ENCODE peak calls at places on chromosome 20, in four cellular contexts. U is HepG2, I is GM12878, W is A549. M is an unnamed sample.
A peak's percentile ranks its signal among the peaks of the same experiment; 100 is the strongest.

GRCh38 chr20:57162253-57162652 is 104.2 kb downstream of the BMP7 start:
- DNase-seq in U (no peak), I (no peak), W (no peak), M (no peak)

GRCh38 chr20:32006841-32007786 is 3.1 kb upstream of the CCM2L start:
- DNase-seq in U (peak; percentile 27), I (no peak), W (no peak), M (no peak)

GRCh38 chr20:61933951-61934715 is 131.5 kb downstream of the TAF4 start:
- DNase-seq in U (no peak), I (no peak), W (no peak), M (no peak)

GRCh38 chr20:58555078-58555765 is 40.0 kb upstream of the APCDD1L start:
- DNase-seq in U (no peak), I (no peak), W (peak; percentile 21), M (no peak)

GRCh38 chr20:34215711-34216381 is 25.4 kb upstream of the ASIP start:
- DNase-seq in U (peak; percentile 79), I (no peak), W (peak; percentile 54), M (peak; percentile 82)

GRCh38 chr20:60172306-60172984 is 214.2 kb downstream of the CDH26 start:
- DNase-seq in U (no peak), I (no peak), W (no peak), M (no peak)

GRCh38 chr20:54103067-54103761 is 32.8 kb upstream of the BCAS1 start:
- DNase-seq in U (peak; percentile 96), I (no peak), W (no peak), M (peak; percentile 71)

GRCh38 chr20:5400164-5400762 is 83.5 kb upstream of the PROKR2 start:
- DNase-seq in U (peak; percentile 35), I (no peak), W (no peak), M (peak; percentile 46)

GRCh38 chr20:5551621-5552020 is 198.6 kb upstream of the SHLD1 start:
- DNase-seq in U (no peak), I (no peak), W (no peak), M (no peak)

GRCh38 chr20:61186771-61187170 is 65.3 kb upstream of the CDH4 start:
- DNase-seq in U (no peak), I (no peak), W (no peak), M (no peak)

GRCh38 chr20:8082999-8083398 is 49.1 kb upstream of the PLCB1 start:
- DNase-seq in U (no peak), I (no peak), W (no peak), M (peak; percentile 39)

GRCh38 chr20:51767018-51767866 is 948 bp downstream of the ATP9A start:
- DNase-seq in U (peak; percentile 83), I (no peak), W (peak; percentile 72), M (no peak)

GRCh38 chr20:49276201-49276894 is 1.5 kb downstream of the ZNFX1 start:
- DNase-seq in U (no peak), I (no peak), W (no peak), M (peak; percentile 84)

GRCh38 chr20:32521780-32522524 is 63.2 kb downstream of the NOL4L start:
- DNase-seq in U (peak; percentile 72), I (no peak), W (peak; percentile 79), M (peak; percentile 81)

GRCh38 chr20:61589055-61589385 is 337.0 kb downstream of the CDH4 start:
- DNase-seq in U (no peak), I (no peak), W (peak; percentile 12), M (no peak)

GRCh38 chr20:40688129-40689099 is 622 bp downstream of the MAFB start:
- DNase-seq in U (no peak), I (no peak), W (no peak), M (no peak)

GRCh38 chr20:400451-401275 is 7.4 kb upstream of the RBCK1 start:
- DNase-seq in U (no peak), I (no peak), W (peak; percentile 75), M (peak; percentile 63)

GRCh38 chr20:1876217-1876921 is 18.8 kb upstream of the SIRPA start:
- DNase-seq in U (no peak), I (no peak), W (no peak), M (no peak)

GRCh38 chr20:32820000-32820697 is 395 bp downstream of the MAPRE1 start:
- DNase-seq in U (peak; percentile 72), I (no peak), W (peak; percentile 36), M (peak; percentile 83)

GRCh38 chr20:43842126-43843020 is 72.3 kb upstream of the TOX2 start:
- DNase-seq in U (no peak), I (no peak), W (no peak), M (no peak)

GRCh38 chr20:2748551-2749342 is 51.7 kb downstream of the CPXM1 start:
- DNase-seq in U (no peak), I (no peak), W (no peak), M (no peak)

GRCh38 chr20:34922654-34923381 is 32.8 kb downstream of the GSS start:
- DNase-seq in U (peak; percentile 73), I (no peak), W (peak; percentile 61), M (no peak)

GRCh38 chr20:24086121-24086520 is 97.5 kb upstream of the GGTLC1 start:
- DNase-seq in U (no peak), I (no peak), W (no peak), M (no peak)

GRCh38 chr20:62361799-62362589 is 5.1 kb downstream of the LAMA5 start:
- DNase-seq in U (peak; percentile 60), I (no peak), W (no peak), M (no peak)

GRCh38 chr20:47205577-47206123 is 150.8 kb downstream of the ZMYND8 start:
- DNase-seq in U (peak; percentile 78), I (peak; percentile 31), W (peak; percentile 36), M (peak; percentile 61)

GRCh38 chr20:53922901-53923314 is 147.5 kb downstream of the BCAS1 start:
- DNase-seq in U (no peak), I (no peak), W (no peak), M (peak; percentile 97)

GRCh38 chr20:40073535-40074111 is 615.4 kb downstream of the MAFB start:
- DNase-seq in U (no peak), I (no peak), W (no peak), M (peak; percentile 6)

GRCh38 chr20:1150218-1150617 is 31.8 kb downstream of the PSMF1 start:
- DNase-seq in U (peak; percentile 69), I (no peak), W (peak; percentile 9), M (no peak)

GRCh38 chr20:23132293-23132929 is 46.3 kb upstream of the CD93 start:
- DNase-seq in U (no peak), I (no peak), W (no peak), M (peak; percentile 66)

GRCh38 chr20:32583581-32584045 is 1.5 kb downstream of the NOL4L start:
- DNase-seq in U (no peak), I (no peak), W (no peak), M (peak; percentile 53)

GRCh38 chr20:58628491-58629212 is 22.4 kb upstream of the STX16 start:
- DNase-seq in U (no peak), I (no peak), W (no peak), M (no peak)

GRCh38 chr20:5000263-5001173 is 792 bp downstream of the SLC23A2 start:
- DNase-seq in U (peak; percentile 54), I (no peak), W (no peak), M (peak; percentile 32)

GRCh38 chr20:5845686-5846651 is 95.8 kb downstream of the SHLD1 start:
- DNase-seq in U (no peak), I (peak; percentile 12), W (no peak), M (no peak)

GRCh38 chr20:10739575-10739974 is 65.8 kb upstream of the JAG1 start:
- DNase-seq in U (no peak), I (no peak), W (no peak), M (no peak)
- H3K4me3 ChIP-seq in U (peak overlapping the region; percentile 36), I (no peak overlapping the region), W (no peak overlapping the region), M (no peak overlapping the region)

DNA sequence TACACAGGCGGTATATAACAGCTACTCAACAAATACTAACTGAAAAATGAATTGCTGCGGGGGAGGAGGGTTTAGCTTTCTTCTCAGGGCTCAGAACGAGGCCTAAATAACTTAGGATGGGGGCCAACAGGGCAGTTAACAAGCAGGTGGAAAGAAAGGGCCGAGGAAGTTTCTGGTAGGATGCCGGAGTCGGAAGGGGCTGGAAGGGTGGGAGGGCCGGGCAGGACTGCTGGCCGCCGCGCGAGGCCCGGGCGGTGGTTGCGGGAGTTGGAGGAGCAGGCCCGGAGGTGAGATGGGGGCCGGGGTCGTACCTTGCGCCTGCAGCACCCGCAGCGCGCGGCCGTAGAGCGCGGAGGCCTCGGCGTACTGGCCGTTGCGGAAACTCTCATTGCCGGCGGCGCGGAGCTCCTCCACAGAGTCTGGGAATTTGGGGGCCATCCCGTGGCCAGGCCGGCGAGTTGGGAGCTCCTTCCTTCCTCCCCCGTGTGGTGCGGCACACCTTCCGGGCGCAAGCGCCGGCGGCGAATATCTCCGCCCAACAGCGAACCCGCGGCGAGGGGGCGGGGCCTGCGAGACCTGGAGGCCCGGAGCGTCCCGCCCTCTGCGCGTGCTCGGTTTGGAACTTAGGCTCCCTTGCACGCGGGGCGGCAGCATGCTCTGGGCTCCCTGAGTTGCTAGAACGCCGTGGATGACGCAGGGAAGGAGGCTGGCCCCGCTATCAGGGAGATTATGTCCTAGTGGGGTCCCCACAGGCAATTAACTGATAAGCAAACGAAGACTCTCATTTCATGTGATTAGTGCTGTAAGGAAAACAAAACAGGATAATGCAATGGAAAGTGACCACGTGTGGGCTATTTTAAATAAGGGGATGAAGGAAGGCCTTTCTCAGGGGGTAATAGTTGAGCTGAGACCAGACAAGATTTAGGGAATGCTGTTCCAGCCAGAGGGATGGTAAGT is at the start of gene TOMM34:
- DNase-seq in U (peak; percentile 94), I (no peak), W (peak; percentile 96), M (peak; percentile 97)
- TF ChIP-seq POLR2A in U (peak; percentile 90), I (peak; percentile 89), W (peak; percentile 77), M (peak; percentile 88)

DNA sequence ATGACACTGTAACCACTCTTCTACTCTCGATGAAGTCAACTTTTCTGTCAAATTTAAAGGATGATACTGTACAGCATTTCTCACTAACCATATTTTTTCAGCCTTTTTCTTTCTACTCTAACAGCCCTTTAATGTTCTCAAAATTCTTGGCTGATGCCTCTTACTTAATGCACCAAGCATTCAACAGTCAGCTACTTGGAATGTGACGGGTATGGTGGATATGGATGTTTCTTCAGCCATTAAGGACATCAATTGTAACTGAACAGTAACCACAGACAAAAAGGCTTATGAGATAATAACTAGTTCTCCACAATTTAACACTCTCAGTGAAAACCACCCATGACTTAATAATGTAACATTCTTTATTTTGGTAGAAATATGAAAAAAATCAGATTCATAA is 467.2 kb upstream of the ZNF337 start:
- DNase-seq in U (no peak), I (no peak), W (no peak), M (no peak)
- TF ChIP-seq MYC in U (no peak), I (no peak), W (no peak), M (no peak)

GRCh38 chr20:63973636-63974401 is 4.1 kb upstream of the ZNF512B start:
- DNase-seq in U (peak; percentile 86), I (no peak), W (peak; percentile 86), M (peak; percentile 87)
- H3K4me3 ChIP-seq in U (peak overlapping the region; percentile 43), I (no peak overlapping the region), W (peak overlapping the region; percentile 46), M (no peak overlapping the region)

DNA sequence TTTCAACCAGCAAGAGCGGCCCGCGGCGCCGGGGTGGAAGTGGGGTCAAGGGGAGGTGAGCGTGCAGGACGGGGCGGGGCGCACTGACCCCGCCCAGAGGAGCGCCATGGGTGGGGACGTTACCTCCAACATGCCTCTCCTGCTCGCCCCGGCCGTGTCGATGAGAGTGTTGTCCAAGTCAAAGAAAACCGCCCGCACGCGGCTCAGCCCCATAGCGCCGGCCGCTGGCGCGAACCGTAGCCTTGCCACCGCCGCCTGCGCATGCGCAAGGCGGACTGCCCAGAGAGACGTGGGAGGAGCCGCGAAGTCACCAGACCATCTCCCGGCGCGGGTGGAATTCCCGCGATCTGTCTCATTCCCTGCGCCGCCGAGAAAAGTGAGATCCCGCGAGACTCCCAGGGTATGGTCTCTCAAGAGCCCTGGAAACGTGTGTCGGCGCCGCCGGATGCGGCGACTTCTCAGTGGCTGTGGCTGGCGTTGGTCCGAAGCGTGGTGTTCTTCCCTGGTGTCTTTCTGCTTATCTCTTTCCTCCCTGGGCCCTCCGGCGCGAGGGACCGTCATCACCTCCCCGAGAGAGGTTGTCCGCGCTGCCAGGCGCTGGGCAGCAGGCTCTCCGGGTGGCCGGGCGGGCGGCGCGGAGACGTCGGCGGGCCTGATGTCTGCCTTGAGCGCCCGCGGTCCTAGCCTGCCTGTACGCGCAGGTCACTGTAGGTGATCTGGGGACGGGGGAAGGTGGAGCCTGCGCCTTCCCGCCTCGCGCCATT is at the start of gene NANP:
- DNase-seq in U (peak; percentile 100), I (peak; percentile 86), W (peak; percentile 98), M (peak; percentile 97)
- TF ChIP-seq POLR2A in U (peak; percentile 98), I (peak; percentile 86), W (peak; percentile 92), M (peak; percentile 90)

M was measured in NB4.